ENCODE peak calls at places on chromosomes 4 and X, in six cellular contexts. One of them, this sample, is unnamed.
A peak's percentile ranks its signal among the peaks of the same experiment; 100 is the strongest.

GRCh38 chrX:48179691-48180090 is 16.9 kb downstream of the SSX5 start:
- DNase-seq in HCT116: no peak
- DNase-seq in endothelial cell: no peak
- DNase-seq in stomach: no peak
- DNase-seq in MCF 10A: no peak
- DNase-seq in tibial artery: no peak
- DNase-seq in this sample: no peak

GRCh38 chr4:40550900-40551546 is 78.6 kb downstream of the RBM47 start:
- DNase-seq in HCT116: peak; percentile 38
- DNase-seq in endothelial cell: no peak
- DNase-seq in stomach: peak; percentile 49
- DNase-seq in MCF 10A: peak; percentile 64
- DNase-seq in tibial artery: no peak
- DNase-seq in this sample: no peak

GRCh38 chrX:1521459-1521956 is 15.5 kb downstream of the P2RY8 start:
- DNase-seq in HCT116: no peak
- DNase-seq in endothelial cell: no peak
- DNase-seq in stomach: no peak
- DNase-seq in MCF 10A: no peak
- DNase-seq in tibial artery: peak; percentile 53
- DNase-seq in this sample: no peak

GRCh38 chr4:16248605-16249004 is 22.3 kb upstream of the TAPT1 start:
- DNase-seq in HCT116: no peak
- DNase-seq in endothelial cell: no peak
- DNase-seq in stomach: no peak
- DNase-seq in MCF 10A: no peak
- DNase-seq in tibial artery: no peak
- DNase-seq in this sample: no peak

GRCh38 chr4:153950100-153950979 is 161.5 kb upstream of the SFRP2 start:
- DNase-seq in HCT116: no peak
- DNase-seq in endothelial cell: no peak
- DNase-seq in stomach: no peak
- DNase-seq in MCF 10A: no peak
- DNase-seq in tibial artery: no peak
- DNase-seq in this sample: no peak

GRCh38 chr4:123127218-123127617 is 204.8 kb upstream of the NUDT6 start:
- DNase-seq in HCT116: no peak
- DNase-seq in endothelial cell: no peak
- DNase-seq in stomach: no peak
- DNase-seq in MCF 10A: peak; percentile 16
- DNase-seq in tibial artery: no peak
- DNase-seq in this sample: no peak

GRCh38 chr4:165293061-165293460 is 34.4 kb upstream of the MSMO1 start:
- DNase-seq in HCT116: no peak
- DNase-seq in endothelial cell: no peak
- DNase-seq in stomach: no peak
- DNase-seq in MCF 10A: no peak
- DNase-seq in tibial artery: no peak
- DNase-seq in this sample: no peak

GRCh38 chr4:143581331-143581961 is 67.9 kb downstream of the SMARCA5 start:
- DNase-seq in HCT116: no peak
- DNase-seq in endothelial cell: no peak
- DNase-seq in stomach: no peak
- DNase-seq in MCF 10A: no peak
- DNase-seq in tibial artery: no peak
- DNase-seq in this sample: no peak

GRCh38 chrX:49071877-49072711 is 1.7 kb downstream of the PRAF2 start:
- DNase-seq in HCT116: no peak
- DNase-seq in endothelial cell: peak; percentile 52
- DNase-seq in stomach: peak; percentile 87
- DNase-seq in MCF 10A: no peak
- DNase-seq in tibial artery: peak; percentile 89
- DNase-seq in this sample: peak; percentile 49

GRCh38 chr4:13642576-13642975 is 15.1 kb upstream of the BOD1L1 start:
- DNase-seq in HCT116: no peak
- DNase-seq in endothelial cell: no peak
- DNase-seq in stomach: peak; percentile 28
- DNase-seq in MCF 10A: peak; percentile 46
- DNase-seq in tibial artery: peak; percentile 72
- DNase-seq in this sample: no peak

GRCh38 chr4:39686997-39687396 is 10.9 kb upstream of the UBE2K start:
- DNase-seq in HCT116: no peak
- DNase-seq in endothelial cell: no peak
- DNase-seq in stomach: no peak
- DNase-seq in MCF 10A: no peak
- DNase-seq in tibial artery: no peak
- DNase-seq in this sample: no peak

GRCh38 chrX:133335027-133335426 is 80.3 kb downstream of the GPC4 start:
- DNase-seq in HCT116: no peak
- DNase-seq in endothelial cell: peak; percentile 15
- DNase-seq in stomach: no peak
- DNase-seq in MCF 10A: peak; percentile 59
- DNase-seq in tibial artery: no peak
- DNase-seq in this sample: no peak

GRCh38 chrX:118480172-118480571 is 15.4 kb upstream of the DOCK11 start:
- DNase-seq in HCT116: no peak
- DNase-seq in endothelial cell: no peak
- DNase-seq in stomach: no peak
- DNase-seq in MCF 10A: no peak
- DNase-seq in tibial artery: no peak
- DNase-seq in this sample: no peak

GRCh38 chr4:77432702-77433101 is 172.9 kb upstream of the CXCL13 start:
- DNase-seq in HCT116: no peak
- DNase-seq in endothelial cell: no peak
- DNase-seq in stomach: no peak
- DNase-seq in MCF 10A: peak; percentile 47
- DNase-seq in tibial artery: no peak
- DNase-seq in this sample: no peak

GRCh38 chrX:10158279-10158939 is 1.6 kb downstream of the CLCN4 start:
- DNase-seq in HCT116: no peak
- DNase-seq in endothelial cell: peak; percentile 28
- DNase-seq in stomach: no peak
- DNase-seq in MCF 10A: peak; percentile 29
- DNase-seq in tibial artery: no peak
- DNase-seq in this sample: no peak

GRCh38 chrX:39497717-39498265 is 600.0 kb downstream of the BCOR start:
- DNase-seq in HCT116: no peak
- DNase-seq in endothelial cell: no peak
- DNase-seq in stomach: no peak
- DNase-seq in MCF 10A: no peak
- DNase-seq in tibial artery: no peak
- DNase-seq in this sample: no peak

GRCh38 chr4:108560624-108561023 is 59.8 kb upstream of the RPL34 start:
- DNase-seq in HCT116: no peak
- DNase-seq in endothelial cell: peak; percentile 42
- DNase-seq in stomach: no peak
- DNase-seq in MCF 10A: no peak
- DNase-seq in tibial artery: no peak
- DNase-seq in this sample: no peak

GRCh38 chr4:147943159-147943638 is 211.3 kb downstream of the ARHGAP10 start:
- DNase-seq in HCT116: no peak
- DNase-seq in endothelial cell: no peak
- DNase-seq in stomach: no peak
- DNase-seq in MCF 10A: no peak
- DNase-seq in tibial artery: no peak
- DNase-seq in this sample: no peak

GRCh38 chrX:103913356-103914020 is 48.9 kb upstream of the TMSB15B start:
- DNase-seq in HCT116: no peak
- DNase-seq in endothelial cell: no peak
- DNase-seq in stomach: no peak
- DNase-seq in MCF 10A: no peak
- DNase-seq in tibial artery: no peak
- DNase-seq in this sample: no peak

GRCh38 chrX:44945736-44946135 is 72.7 kb downstream of the KDM6A start:
- DNase-seq in HCT116: no peak
- DNase-seq in endothelial cell: no peak
- DNase-seq in stomach: no peak
- DNase-seq in MCF 10A: peak; percentile 7
- DNase-seq in tibial artery: no peak
- DNase-seq in this sample: no peak

GRCh38 chrX:44946771-44947170 is 73.8 kb downstream of the KDM6A start:
- DNase-seq in HCT116: no peak
- DNase-seq in endothelial cell: no peak
- DNase-seq in stomach: no peak
- DNase-seq in MCF 10A: peak; percentile 66
- DNase-seq in tibial artery: no peak
- DNase-seq in this sample: no peak

GRCh38 chrX:44944894-44945293 is 71.9 kb downstream of the KDM6A start:
- DNase-seq in HCT116: no peak
- DNase-seq in endothelial cell: no peak
- DNase-seq in stomach: no peak
- DNase-seq in MCF 10A: no peak
- DNase-seq in tibial artery: no peak
- DNase-seq in this sample: no peak

GRCh38 chrX:44949125-44949524 is 76.1 kb downstream of the KDM6A start:
- DNase-seq in HCT116: no peak
- DNase-seq in endothelial cell: no peak
- DNase-seq in stomach: no peak
- DNase-seq in MCF 10A: no peak
- DNase-seq in tibial artery: no peak
- DNase-seq in this sample: no peak

DNA sequence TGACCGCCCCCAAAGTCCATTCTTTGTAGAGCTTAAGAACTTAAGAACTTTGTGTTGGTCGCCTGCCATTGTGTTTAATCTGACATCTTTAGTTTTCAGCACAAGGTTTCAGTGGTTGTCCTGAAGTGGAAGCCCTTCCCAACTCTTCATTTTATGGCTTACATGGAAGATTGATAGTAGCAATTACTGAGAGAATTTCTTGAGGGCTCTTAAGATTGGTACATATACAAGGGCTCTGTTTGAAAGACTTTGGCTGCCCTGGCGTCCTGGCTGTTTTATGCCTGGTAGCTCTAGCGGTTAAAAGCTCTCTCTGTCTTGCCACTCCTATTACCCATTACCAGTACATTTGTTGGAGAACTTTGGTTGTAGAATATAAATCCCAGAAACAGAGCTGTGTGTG is 75.0 kb downstream of the KDM6A start:
- DNase-seq in HCT116: no peak
- DNase-seq in endothelial cell: no peak
- DNase-seq in stomach: no peak
- DNase-seq in MCF 10A: no peak
- DNase-seq in tibial artery: no peak
- DNase-seq in this sample: no peak
- TF ChIP-seq CTCF in HCT116: no peak
- TF ChIP-seq CTCF in endothelial cell: no peak
- TF ChIP-seq CTCF in stomach: no peak
- TF ChIP-seq CTCF in MCF 10A: no peak
- TF ChIP-seq CTCF in tibial artery: no peak
- TF ChIP-seq CTCF in this sample: no peak

DNA sequence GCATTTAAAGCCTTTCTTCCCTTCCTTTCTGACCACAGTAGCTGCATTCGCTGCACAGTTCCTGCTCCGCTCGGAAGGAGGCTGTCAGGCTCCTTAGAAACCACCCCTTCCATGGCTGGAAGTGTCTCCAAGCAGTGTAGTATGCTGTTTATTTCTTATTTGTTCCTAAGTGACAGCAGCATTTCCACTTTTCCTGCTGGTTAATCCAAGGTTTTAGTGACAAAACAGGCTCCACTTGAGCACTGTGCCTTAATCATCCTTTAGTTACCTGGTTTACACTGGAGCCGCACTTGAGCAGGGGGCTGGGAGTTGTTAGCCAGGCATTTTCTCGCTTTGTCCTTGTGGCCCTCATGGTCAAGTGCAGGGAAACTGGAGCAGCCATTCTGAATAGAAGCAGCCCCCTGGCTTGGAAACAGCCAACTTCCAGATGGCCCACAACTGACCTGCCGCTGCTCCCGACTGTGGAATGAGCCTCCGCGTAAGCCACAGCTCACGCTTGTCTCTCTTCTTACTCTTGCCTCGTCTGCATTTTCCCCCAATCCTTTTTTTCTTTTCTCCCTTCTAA is 739.3 kb upstream of the TENM3 start:
- DNase-seq in HCT116: no peak
- DNase-seq in endothelial cell: no peak
- DNase-seq in stomach: no peak
- DNase-seq in MCF 10A: no peak
- DNase-seq in tibial artery: no peak
- DNase-seq in this sample: no peak
- TF ChIP-seq CTCF in HCT116: no peak
- TF ChIP-seq CTCF in endothelial cell: no peak
- TF ChIP-seq CTCF in stomach: no peak
- TF ChIP-seq CTCF in MCF 10A: no peak
- TF ChIP-seq CTCF in tibial artery: no peak
- TF ChIP-seq CTCF in this sample: no peak

DNA sequence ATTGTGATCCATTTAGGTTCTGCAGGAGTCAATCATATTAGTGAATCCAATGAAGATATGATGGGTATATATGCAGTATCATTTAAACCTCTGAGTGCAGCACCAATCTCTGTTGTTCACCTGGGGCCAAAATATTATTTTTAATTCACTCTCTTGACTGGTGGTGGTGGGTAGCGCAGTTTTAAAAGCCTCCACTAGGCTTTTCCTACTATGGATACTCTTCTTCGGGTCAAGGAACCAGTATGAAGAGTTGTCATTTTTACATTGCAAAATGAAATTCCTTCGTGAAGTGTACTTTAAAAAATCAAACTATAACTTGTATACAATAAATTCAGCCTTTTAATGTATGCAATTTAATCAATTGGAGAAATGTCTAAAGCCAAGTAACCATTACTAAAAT is 56.5 kb downstream of the QRFPR start:
- DNase-seq in HCT116: no peak
- DNase-seq in endothelial cell: no peak
- DNase-seq in stomach: no peak
- DNase-seq in MCF 10A: no peak
- DNase-seq in tibial artery: no peak
- DNase-seq in this sample: no peak
- TF ChIP-seq CTCF in HCT116: no peak
- TF ChIP-seq CTCF in endothelial cell: peak; percentile 41
- TF ChIP-seq CTCF in stomach: no peak
- TF ChIP-seq CTCF in MCF 10A: no peak
- TF ChIP-seq CTCF in tibial artery: no peak
- TF ChIP-seq CTCF in this sample: no peak

GRCh38 chrX:138847930-138848329 is 136.4 kb upstream of the FGF13 start:
- DNase-seq in HCT116: no peak
- DNase-seq in endothelial cell: no peak
- DNase-seq in stomach: no peak
- DNase-seq in MCF 10A: peak; percentile 31
- DNase-seq in tibial artery: no peak
- DNase-seq in this sample: no peak
- TF ChIP-seq CTCF in HCT116: no peak
- TF ChIP-seq CTCF in endothelial cell: no peak
- TF ChIP-seq CTCF in stomach: no peak
- TF ChIP-seq CTCF in MCF 10A: peak; percentile 34
- TF ChIP-seq CTCF in tibial artery: no peak
- TF ChIP-seq CTCF in this sample: no peak

DNA sequence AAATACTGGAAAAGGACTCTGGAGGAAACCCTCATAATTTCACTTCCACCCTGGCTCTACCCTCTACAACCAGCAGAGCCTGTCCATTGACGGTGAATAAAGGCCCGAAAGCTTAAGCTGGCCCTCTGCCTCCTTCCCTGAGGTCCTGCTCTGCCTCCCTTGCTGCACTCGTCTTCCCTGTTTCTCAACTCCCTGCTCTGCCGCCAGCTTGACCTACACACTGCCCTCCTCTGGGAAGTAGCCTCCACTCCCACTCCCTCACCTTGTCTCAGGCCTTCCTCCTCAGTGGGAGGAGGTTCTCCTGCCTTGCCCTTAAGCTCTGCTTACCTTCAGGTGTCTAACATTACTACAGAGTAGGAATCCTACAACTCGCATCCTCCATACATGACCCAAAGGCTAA is 608.6 kb upstream of the NR3C2 start:
- DNase-seq in HCT116: no peak
- DNase-seq in endothelial cell: no peak
- DNase-seq in stomach: no peak
- DNase-seq in MCF 10A: no peak
- DNase-seq in tibial artery: no peak
- DNase-seq in this sample: no peak
- TF ChIP-seq CTCF in HCT116: no peak
- TF ChIP-seq CTCF in endothelial cell: no peak
- TF ChIP-seq CTCF in stomach: no peak
- TF ChIP-seq CTCF in MCF 10A: no peak
- TF ChIP-seq CTCF in tibial artery: no peak
- TF ChIP-seq CTCF in this sample: no peak